ENCODE peak calls at places on chromosomes 12 and 14, in ten cellular contexts. One of them, this sample, is unnamed.

GRCh38 chr14:62409909-62410308 is 635.3 kb downstream of the KCNH5 start:
- DNase-seq in AG04450: peak
- DNase-seq in T-helper 2 cell: no peak
- DNase-seq in EH: peak
- DNase-seq in stimulated activated CD4-positive, alpha-beta T cell treated with anti-CD3 and anti-CD28 coated beads, Interleukin-4, amount 100 ng/mL, for 24 hours: no peak
- DNase-seq in Daoy: no peak
- DNase-seq in AG04449: no peak
- DNase-seq in K562: no peak
- DNase-seq in T-helper 1 cell: no peak
- DNase-seq in Calu3: no peak
- DNase-seq in this sample: no peak

GRCh38 chr12:28253175-28253641 is 63.0 kb downstream of the CCDC91 start:
- DNase-seq in Daoy: peak
- DNase-seq in stimulated activated CD4-positive, alpha-beta T cell treated with anti-CD3 and anti-CD28 coated beads, Interleukin-4, amount 100 ng/mL, for 24 hours: peak
- DNase-seq in AG04450: no peak
- DNase-seq in EH: peak
- DNase-seq in T-helper 1 cell: peak
- DNase-seq in K562: no peak
- DNase-seq in AG04449: no peak
- DNase-seq in T-helper 2 cell: no peak
- DNase-seq in Calu3: no peak
- DNase-seq in this sample: no peak

GRCh38 chr12:120529641-120530314 is 820 bp upstream of the COQ5 start:
- DNase-seq in T-helper 2 cell: no peak
- DNase-seq in K562: no peak
- DNase-seq in T-helper 1 cell: peak
- DNase-seq in Calu3: peak
- DNase-seq in AG04450: no peak
- DNase-seq in EH: peak
- DNase-seq in stimulated activated CD4-positive, alpha-beta T cell treated with anti-CD3 and anti-CD28 coated beads, Interleukin-4, amount 100 ng/mL, for 24 hours: no peak
- DNase-seq in Daoy: peak
- DNase-seq in AG04449: no peak
- DNase-seq in this sample: no peak

GRCh38 chr12:124481257-124481750 is 86.1 kb downstream of the NCOR2 start:
- DNase-seq in Calu3: no peak
- DNase-seq in T-helper 1 cell: no peak
- DNase-seq in Daoy: peak
- DNase-seq in AG04450: no peak
- DNase-seq in K562: no peak
- DNase-seq in stimulated activated CD4-positive, alpha-beta T cell treated with anti-CD3 and anti-CD28 coated beads, Interleukin-4, amount 100 ng/mL, for 24 hours: no peak
- DNase-seq in AG04449: no peak
- DNase-seq in T-helper 2 cell: no peak
- DNase-seq in EH: no peak
- DNase-seq in this sample: no peak

GRCh38 chr12:68348419-68348818 is 16.3 kb upstream of the MDM1 start:
- DNase-seq in Daoy: no peak
- DNase-seq in K562: no peak
- DNase-seq in Calu3: no peak
- DNase-seq in AG04450: no peak
- DNase-seq in T-helper 1 cell: no peak
- DNase-seq in AG04449: no peak
- DNase-seq in EH: no peak
- DNase-seq in stimulated activated CD4-positive, alpha-beta T cell treated with anti-CD3 and anti-CD28 coated beads, Interleukin-4, amount 100 ng/mL, for 24 hours: no peak
- DNase-seq in T-helper 2 cell: no peak
- DNase-seq in this sample: no peak

GRCh38 chr12:64039285-64039871 is 182.7 kb downstream of the KICS2 start:
- DNase-seq in Calu3: peak
- DNase-seq in AG04450: peak
- DNase-seq in EH: peak
- DNase-seq in T-helper 1 cell: no peak
- DNase-seq in K562: no peak
- DNase-seq in AG04449: no peak
- DNase-seq in T-helper 2 cell: no peak
- DNase-seq in Daoy: no peak
- DNase-seq in stimulated activated CD4-positive, alpha-beta T cell treated with anti-CD3 and anti-CD28 coated beads, Interleukin-4, amount 100 ng/mL, for 24 hours: no peak
- DNase-seq in this sample: no peak

GRCh38 chr12:120055639-120056038 is 60.9 kb downstream of the RAB35 start:
- DNase-seq in EH: no peak
- DNase-seq in K562: no peak
- DNase-seq in T-helper 2 cell: no peak
- DNase-seq in Calu3: no peak
- DNase-seq in AG04450: no peak
- DNase-seq in stimulated activated CD4-positive, alpha-beta T cell treated with anti-CD3 and anti-CD28 coated beads, Interleukin-4, amount 100 ng/mL, for 24 hours: no peak
- DNase-seq in AG04449: no peak
- DNase-seq in Daoy: no peak
- DNase-seq in T-helper 1 cell: no peak
- DNase-seq in this sample: no peak

GRCh38 chr14:104294628-104294982 is 156.2 kb downstream of the KIF26A start:
- DNase-seq in K562: no peak
- DNase-seq in AG04450: no peak
- DNase-seq in AG04449: no peak
- DNase-seq in Calu3: no peak
- DNase-seq in stimulated activated CD4-positive, alpha-beta T cell treated with anti-CD3 and anti-CD28 coated beads, Interleukin-4, amount 100 ng/mL, for 24 hours: no peak
- DNase-seq in Daoy: no peak
- DNase-seq in T-helper 1 cell: no peak
- DNase-seq in T-helper 2 cell: no peak
- DNase-seq in EH: no peak
- DNase-seq in this sample: no peak

GRCh38 chr12:42792265-42792664 is 202.7 kb upstream of the PRICKLE1 start:
- DNase-seq in EH: no peak
- DNase-seq in stimulated activated CD4-positive, alpha-beta T cell treated with anti-CD3 and anti-CD28 coated beads, Interleukin-4, amount 100 ng/mL, for 24 hours: no peak
- DNase-seq in Calu3: no peak
- DNase-seq in T-helper 2 cell: no peak
- DNase-seq in Daoy: no peak
- DNase-seq in T-helper 1 cell: no peak
- DNase-seq in AG04450: no peak
- DNase-seq in AG04449: no peak
- DNase-seq in K562: no peak
- DNase-seq in this sample: no peak

GRCh38 chr12:75951399-75952228 is 80.0 kb downstream of the PHLDA1 start:
- DNase-seq in EH: peak
- DNase-seq in T-helper 2 cell: no peak
- DNase-seq in AG04450: no peak
- DNase-seq in Calu3: no peak
- DNase-seq in AG04449: no peak
- DNase-seq in T-helper 1 cell: no peak
- DNase-seq in K562: no peak
- DNase-seq in Daoy: no peak
- DNase-seq in stimulated activated CD4-positive, alpha-beta T cell treated with anti-CD3 and anti-CD28 coated beads, Interleukin-4, amount 100 ng/mL, for 24 hours: no peak
- DNase-seq in this sample: no peak

GRCh38 chr12:38985961-38986360 is 80.6 kb upstream of the CPNE8 start:
- DNase-seq in stimulated activated CD4-positive, alpha-beta T cell treated with anti-CD3 and anti-CD28 coated beads, Interleukin-4, amount 100 ng/mL, for 24 hours: no peak
- DNase-seq in K562: no peak
- DNase-seq in T-helper 2 cell: no peak
- DNase-seq in AG04450: no peak
- DNase-seq in AG04449: no peak
- DNase-seq in Daoy: no peak
- DNase-seq in EH: no peak
- DNase-seq in Calu3: no peak
- DNase-seq in T-helper 1 cell: no peak
- DNase-seq in this sample: no peak

GRCh38 chr14:69114763-69115162 is 38.2 kb downstream of the DCAF5 start:
- DNase-seq in K562: no peak
- DNase-seq in AG04449: no peak
- DNase-seq in EH: no peak
- DNase-seq in T-helper 2 cell: no peak
- DNase-seq in Daoy: no peak
- DNase-seq in Calu3: no peak
- DNase-seq in AG04450: no peak
- DNase-seq in stimulated activated CD4-positive, alpha-beta T cell treated with anti-CD3 and anti-CD28 coated beads, Interleukin-4, amount 100 ng/mL, for 24 hours: no peak
- DNase-seq in T-helper 1 cell: no peak
- DNase-seq in this sample: no peak

GRCh38 chr12:55816876-55817351 is 610 bp downstream of the SARNP start:
- DNase-seq in AG04450: no peak
- DNase-seq in K562: no peak
- DNase-seq in T-helper 2 cell: no peak
- DNase-seq in Calu3: no peak
- DNase-seq in stimulated activated CD4-positive, alpha-beta T cell treated with anti-CD3 and anti-CD28 coated beads, Interleukin-4, amount 100 ng/mL, for 24 hours: no peak
- DNase-seq in EH: peak
- DNase-seq in AG04449: no peak
- DNase-seq in Daoy: no peak
- DNase-seq in T-helper 1 cell: no peak
- DNase-seq in this sample: no peak

GRCh38 chr12:57844725-57845477 is 1.6 kb downstream of the CTDSP2 start:
- DNase-seq in AG04450: peak
- DNase-seq in EH: peak
- DNase-seq in Daoy: peak
- DNase-seq in T-helper 2 cell: no peak
- DNase-seq in AG04449: no peak
- DNase-seq in T-helper 1 cell: no peak
- DNase-seq in Calu3: peak
- DNase-seq in stimulated activated CD4-positive, alpha-beta T cell treated with anti-CD3 and anti-CD28 coated beads, Interleukin-4, amount 100 ng/mL, for 24 hours: peak
- DNase-seq in K562: peak
- DNase-seq in this sample: peak

GRCh38 chr14:101467181-101467926 is 93.9 kb upstream of the DIO3 start:
- DNase-seq in EH: no peak
- DNase-seq in Daoy: no peak
- DNase-seq in AG04450: no peak
- DNase-seq in Calu3: no peak
- DNase-seq in AG04449: no peak
- DNase-seq in T-helper 1 cell: no peak
- DNase-seq in T-helper 2 cell: no peak
- DNase-seq in stimulated activated CD4-positive, alpha-beta T cell treated with anti-CD3 and anti-CD28 coated beads, Interleukin-4, amount 100 ng/mL, for 24 hours: no peak
- DNase-seq in K562: no peak
- DNase-seq in this sample: peak

GRCh38 chr12:130744274-130744673 is 28.2 kb upstream of the RIMBP2 start:
- DNase-seq in K562: no peak
- DNase-seq in Daoy: no peak
- DNase-seq in AG04450: no peak
- DNase-seq in Calu3: no peak
- DNase-seq in T-helper 2 cell: no peak
- DNase-seq in AG04449: no peak
- DNase-seq in EH: no peak
- DNase-seq in T-helper 1 cell: no peak
- DNase-seq in stimulated activated CD4-positive, alpha-beta T cell treated with anti-CD3 and anti-CD28 coated beads, Interleukin-4, amount 100 ng/mL, for 24 hours: no peak
- DNase-seq in this sample: no peak

GRCh38 chr12:111685322-111685810 is 390 bp downstream of the BRAP start:
- DNase-seq in stimulated activated CD4-positive, alpha-beta T cell treated with anti-CD3 and anti-CD28 coated beads, Interleukin-4, amount 100 ng/mL, for 24 hours: no peak
- DNase-seq in Calu3: no peak
- DNase-seq in T-helper 2 cell: no peak
- DNase-seq in AG04450: no peak
- DNase-seq in T-helper 1 cell: no peak
- DNase-seq in Daoy: no peak
- DNase-seq in EH: no peak
- DNase-seq in K562: no peak
- DNase-seq in AG04449: no peak
- DNase-seq in this sample: no peak

GRCh38 chr12:14854586-14855163 is 11.3 kb upstream of the ART4 start:
- DNase-seq in stimulated activated CD4-positive, alpha-beta T cell treated with anti-CD3 and anti-CD28 coated beads, Interleukin-4, amount 100 ng/mL, for 24 hours: no peak
- DNase-seq in Daoy: no peak
- DNase-seq in T-helper 1 cell: no peak
- DNase-seq in EH: peak
- DNase-seq in AG04449: no peak
- DNase-seq in Calu3: no peak
- DNase-seq in T-helper 2 cell: no peak
- DNase-seq in K562: no peak
- DNase-seq in AG04450: no peak
- DNase-seq in this sample: no peak

GRCh38 chr14:97878727-97879126 is 1081.5 kb downstream of the VRK1 start:
- DNase-seq in K562: no peak
- DNase-seq in Calu3: no peak
- DNase-seq in AG04450: no peak
- DNase-seq in T-helper 2 cell: no peak
- DNase-seq in EH: no peak
- DNase-seq in T-helper 1 cell: peak
- DNase-seq in Daoy: no peak
- DNase-seq in AG04449: no peak
- DNase-seq in stimulated activated CD4-positive, alpha-beta T cell treated with anti-CD3 and anti-CD28 coated beads, Interleukin-4, amount 100 ng/mL, for 24 hours: no peak
- DNase-seq in this sample: peak

GRCh38 chr12:1282670-1283361 is 291.8 kb downstream of the ERC1 start:
- DNase-seq in T-helper 1 cell: no peak
- DNase-seq in stimulated activated CD4-positive, alpha-beta T cell treated with anti-CD3 and anti-CD28 coated beads, Interleukin-4, amount 100 ng/mL, for 24 hours: no peak
- DNase-seq in EH: no peak
- DNase-seq in K562: no peak
- DNase-seq in AG04449: no peak
- DNase-seq in Daoy: no peak
- DNase-seq in AG04450: no peak
- DNase-seq in T-helper 2 cell: no peak
- DNase-seq in Calu3: no peak
- DNase-seq in this sample: no peak

GRCh38 chr12:1362143-1362542 is 232.2 kb downstream of the FBXL14 start:
- DNase-seq in Calu3: no peak
- DNase-seq in Daoy: no peak
- DNase-seq in K562: no peak
- DNase-seq in T-helper 1 cell: no peak
- DNase-seq in stimulated activated CD4-positive, alpha-beta T cell treated with anti-CD3 and anti-CD28 coated beads, Interleukin-4, amount 100 ng/mL, for 24 hours: no peak
- DNase-seq in AG04450: no peak
- DNase-seq in EH: no peak
- DNase-seq in AG04449: no peak
- DNase-seq in T-helper 2 cell: no peak
- DNase-seq in this sample: no peak

GRCh38 chr12:52614381-52615207 is 3.8 kb downstream of the KRT73 start:
- DNase-seq in AG04449: no peak
- DNase-seq in Daoy: no peak
- DNase-seq in K562: no peak
- DNase-seq in Calu3: no peak
- DNase-seq in AG04450: no peak
- DNase-seq in T-helper 1 cell: no peak
- DNase-seq in stimulated activated CD4-positive, alpha-beta T cell treated with anti-CD3 and anti-CD28 coated beads, Interleukin-4, amount 100 ng/mL, for 24 hours: no peak
- DNase-seq in T-helper 2 cell: no peak
- DNase-seq in EH: no peak
- DNase-seq in this sample: no peak

GRCh38 chr14:36805116-36805515 is 143.5 kb downstream of the PAX9 start:
- DNase-seq in Daoy: peak
- DNase-seq in Calu3: no peak
- DNase-seq in T-helper 1 cell: no peak
- DNase-seq in AG04450: no peak
- DNase-seq in stimulated activated CD4-positive, alpha-beta T cell treated with anti-CD3 and anti-CD28 coated beads, Interleukin-4, amount 100 ng/mL, for 24 hours: no peak
- DNase-seq in AG04449: no peak
- DNase-seq in K562: no peak
- DNase-seq in EH: no peak
- DNase-seq in T-helper 2 cell: no peak
- DNase-seq in this sample: no peak

This sample was measured in suprapubic skin.